ENCODE peak calls at places on chromosome 19, in six cellular contexts. C is HCT116, W is AG09309, V is fibroblast of villous mesenchyme, Y is right atrium auricular region, Q is endodermal cell. J is an unnamed sample.

GRCh38 chr19:34904521-34904845 is 22.2 kb upstream of the ZNF30 start:
- DNase-seq in Q (no peak), W (no peak), V (no peak), Y (no peak), C (no peak), J (no peak)

GRCh38 chr19:33426621-33427475 is 53.3 kb downstream of the CEBPG start:
- DNase-seq in W (no peak), Y (no peak), Q (no peak), C (no peak), V (no peak), J (peak)

GRCh38 chr19:18289471-18290066 is 8.1 kb upstream of the JUND start:
- DNase-seq in Y (no peak), C (no peak), Q (peak), V (no peak), W (no peak), J (no peak)

GRCh38 chr19:10884273-10884672 is 12.9 kb downstream of the CARM1 start:
- DNase-seq in W (no peak), Y (no peak), C (peak), Q (no peak), V (peak), J (no peak)

GRCh38 chr19:3857449-3858003 is 11.3 kb downstream of the ZFR2 start:
- DNase-seq in Q (no peak), C (no peak), Y (no peak), V (no peak), W (no peak), J (no peak)

GRCh38 chr19:6034512-6034911 is 56.6 kb upstream of the RANBP3 start:
- DNase-seq in V (no peak), Q (no peak), W (no peak), C (no peak), Y (no peak), J (no peak)

GRCh38 chr19:57389730-57390598 is at the start of gene ZNF548:
- DNase-seq in Y (peak), W (peak), V (peak), C (peak), Q (peak), J (peak)

GRCh38 chr19:9673912-9674668 is 810 bp downstream of the ZNF562 start:
- DNase-seq in W (no peak), Q (no peak), Y (no peak), C (peak), V (no peak), J (no peak)

GRCh38 chr19:56069642-56070041 is 51.5 kb downstream of the ZNF787 start:
- DNase-seq in V (no peak), C (no peak), Y (no peak), Q (no peak), W (no peak), J (no peak)

GRCh38 chr19:5313307-5313706 is 27.3 kb downstream of the PTPRS start:
- DNase-seq in V (no peak), Q (no peak), W (no peak), Y (no peak), C (no peak), J (no peak)

GRCh38 chr19:51372649-51373504 is at the start of gene NKG7:
- DNase-seq in Y (no peak), V (no peak), W (no peak), Q (no peak), C (no peak), J (no peak)

GRCh38 chr19:55312621-55313117 is 12.5 kb downstream of the TMEM150B start:
- DNase-seq in V (no peak), Q (no peak), Y (no peak), W (no peak), C (no peak), J (no peak)

GRCh38 chr19:53906211-53907192 is 2.6 kb upstream of the CACNG7 start:
- DNase-seq in Q (peak), Y (no peak), W (no peak), V (no peak), C (no peak), J (peak)

GRCh38 chr19:50311723-50312635 is 17.2 kb downstream of the KCNC3 start:
- DNase-seq in C (no peak), Q (peak), W (no peak), Y (no peak), V (no peak), J (peak)

GRCh38 chr19:35987571-35987896 is 7.5 kb upstream of the SDHAF1 start:
- DNase-seq in V (no peak), W (no peak), C (no peak), Q (no peak), Y (no peak), J (no peak)
- TF ChIP-seq CTCF in V (no peak), W (no peak), C (no peak), Q (peak), Y (no peak), J (no peak)

DNA sequence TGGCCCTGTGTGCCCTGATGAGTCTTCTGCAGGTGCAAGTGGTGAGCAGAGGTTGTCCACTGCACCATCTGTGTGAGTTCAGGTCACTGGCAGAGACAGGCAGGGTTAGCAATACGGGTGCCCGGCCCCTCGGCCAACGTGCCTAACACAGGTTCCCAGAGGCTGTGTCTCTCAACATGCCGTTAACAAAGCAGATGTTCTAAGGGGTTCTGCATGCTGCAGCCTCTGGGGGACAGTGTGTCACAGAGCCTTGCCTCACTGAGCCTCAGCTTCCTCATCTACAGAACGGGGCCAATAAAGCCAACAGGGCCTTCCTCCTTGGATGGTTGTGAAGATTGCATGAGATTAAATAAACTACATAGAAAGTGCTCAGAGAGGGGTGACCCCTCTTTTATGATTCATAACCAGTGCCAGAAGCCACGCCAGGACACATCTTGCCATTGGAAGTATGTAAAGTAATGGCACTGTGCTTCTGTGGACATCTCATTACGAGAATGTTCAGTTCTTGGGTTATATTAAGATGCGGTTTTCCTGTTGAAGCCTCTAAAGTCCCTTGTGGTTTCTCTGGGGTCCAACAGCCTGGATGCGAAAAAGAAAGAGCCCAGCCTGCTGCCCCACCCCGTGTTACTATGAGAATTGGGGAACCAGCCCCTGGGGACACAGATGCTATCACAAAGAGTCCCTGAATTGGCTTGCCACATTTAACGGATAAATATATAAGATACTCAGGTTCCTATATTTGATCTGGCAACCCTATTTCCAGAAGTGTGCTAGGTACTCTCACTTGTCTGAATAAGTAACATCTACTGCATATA is 11.2 kb upstream of the ARHGEF18 start:
- DNase-seq in Q (no peak), Y (no peak), V (no peak), W (no peak), C (no peak), J (no peak)
- TF ChIP-seq CTCF in Q (no peak), Y (no peak), V (no peak), W (no peak), C (no peak), J (no peak)

GRCh38 chr19:38704488-38705026 is 39.7 kb downstream of the CAPN12 start:
- DNase-seq in W (no peak), Y (no peak), C (no peak), Q (no peak), V (no peak), J (no peak)
- TF ChIP-seq CTCF in W (no peak), Y (no peak), C (no peak), Q (peak), V (no peak), J (no peak)

DNA sequence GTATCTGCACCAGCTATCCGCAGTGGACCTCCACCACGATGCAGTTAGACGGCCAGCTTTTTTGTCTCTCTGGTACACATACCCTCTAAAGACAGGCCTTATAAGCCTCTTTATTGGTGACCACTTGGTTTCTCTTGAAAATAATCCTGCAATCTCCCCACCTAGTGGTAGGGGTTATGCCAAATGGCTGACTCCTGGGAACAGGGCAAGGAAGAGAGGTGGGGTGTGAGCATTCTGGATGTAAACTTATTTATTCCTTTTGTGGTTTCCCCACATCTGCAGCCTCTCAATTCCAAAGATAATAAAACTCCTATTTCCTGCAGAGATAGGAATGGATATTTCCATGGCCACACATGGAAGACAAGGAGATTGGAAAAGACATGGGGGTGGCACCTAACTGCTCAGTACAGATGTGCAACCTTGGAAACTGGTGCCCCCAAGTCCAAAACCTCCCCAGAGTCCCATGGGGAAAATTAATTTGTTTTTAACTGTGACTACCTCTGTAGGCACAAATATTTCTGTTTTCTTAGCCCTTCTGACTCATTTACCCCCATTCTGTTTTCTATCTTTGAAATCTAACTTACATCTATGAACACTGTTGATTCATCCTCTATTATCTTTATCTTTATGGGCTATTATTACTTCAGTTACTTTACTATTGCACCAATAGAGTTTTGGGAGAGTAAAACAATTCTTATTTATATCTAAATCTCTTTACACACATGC is 112.7 kb upstream of the TSHZ3 start:
- DNase-seq in Q (no peak), W (peak), V (peak), C (no peak), Y (no peak), J (no peak)
- TF ChIP-seq CTCF in Q (peak), W (peak), V (peak), C (no peak), Y (no peak), J (no peak)

DNA sequence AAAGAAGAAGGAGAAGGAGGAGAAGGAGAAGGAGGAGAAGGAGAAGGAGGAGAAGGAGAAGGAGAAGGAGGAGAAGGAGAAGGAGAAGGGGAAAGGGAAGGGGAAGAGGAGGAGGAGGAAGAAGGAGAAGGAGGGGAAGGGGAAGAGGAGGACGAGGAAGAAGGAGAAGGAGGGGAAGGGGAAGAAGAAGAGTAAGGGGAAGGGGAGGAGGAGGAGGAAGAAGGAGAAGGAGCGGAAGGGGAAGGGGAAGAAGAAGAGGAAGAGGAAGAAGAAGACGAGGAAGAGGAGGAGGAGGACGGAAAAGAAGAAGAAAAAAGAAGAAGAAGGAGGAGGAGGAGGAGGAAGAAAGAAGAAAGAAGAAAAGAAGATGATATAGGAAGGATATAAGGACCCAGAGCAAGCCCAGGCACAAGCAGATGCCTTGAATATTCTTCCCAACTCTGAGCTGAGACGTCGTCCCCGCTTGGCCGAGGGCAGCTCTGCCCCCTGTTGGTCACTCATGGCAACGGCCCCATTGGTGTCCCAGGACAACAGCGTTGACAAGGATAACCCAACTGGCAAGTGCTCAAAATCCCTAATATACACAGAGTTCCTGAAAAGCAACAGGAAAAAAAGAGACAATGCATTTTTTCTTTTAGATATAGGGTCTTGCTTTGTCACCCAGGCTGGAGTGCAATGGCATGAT is 30.6 kb upstream of the IGSF23 start:
- DNase-seq in C (peak), W (no peak), V (peak), Y (no peak), Q (peak), J (peak)
- TF ChIP-seq CTCF in C (peak), W (peak), V (peak), Y (peak), Q (peak), J (peak)

J was measured in nephron progenitor cell.